ENCODE peak calls at places on chromosomes 16 and 17, in ten cellular contexts. M is HFFc6; X is fibroblast of pulmonary artery; L is progenitor cell of endocrine pancreas; T is stimulated activated CD4-positive, alpha-beta T cell treated with anti-CD3 and anti-CD28 coated beads, Interleukin-15, amount 100 ng/mL, for 24 hours; Y is A549; G is NCI-H1092 treated with DMSO at 0.1 percent for 48 hours; S is NCI-H510A; Q is body of pancreas; C is BE2C. H is an unnamed sample.

GRCh38 chr17:45775576-45776011 is 8.5 kb upstream of the CRHR1 start:
- DNase-seq in M (no peak), X (no peak), L (no peak), T (no peak), Y (no peak), G (peak), S (peak), Q (peak), C (peak), H (no peak)

GRCh38 chr17:31462261-31462660 is 70.8 kb downstream of the RAB11FIP4 start:
- DNase-seq in M (no peak), X (peak), L (no peak), T (no peak), Y (no peak), G (no peak), S (no peak), Q (no peak), C (no peak), H (no peak)

GRCh38 chr17:64470676-64471075 is 21.8 kb downstream of the MILR1 start:
- DNase-seq in M (no peak), X (no peak), L (no peak), T (no peak), Y (no peak), G (no peak), S (no peak), Q (no peak), C (no peak), H (no peak)

GRCh38 chr16:66895697-66895995 is 15.3 kb downstream of the PDP2 start:
- DNase-seq in M (no peak), X (no peak), L (no peak), T (no peak), Y (no peak), G (no peak), S (no peak), Q (no peak), C (no peak), H (no peak)

GRCh38 chr17:57986841-57987581 is 1.0 kb downstream of the VEZF1 start:
- DNase-seq in M (peak), X (peak), L (peak), T (peak), Y (peak), G (no peak), S (no peak), Q (peak), C (no peak), H (peak)

GRCh38 chr17:44539664-44540063 is 17.6 kb upstream of the FZD2 start:
- DNase-seq in M (no peak), X (no peak), L (no peak), T (no peak), Y (no peak), G (no peak), S (no peak), Q (no peak), C (no peak), H (no peak)

GRCh38 chr16:84648595-84649510 is 542 bp downstream of the KLHL36 start:
- DNase-seq in M (no peak), X (no peak), L (peak), T (peak), Y (no peak), G (no peak), S (no peak), Q (peak), C (peak), H (peak)

GRCh38 chr17:14152726-14153125 is 83.4 kb downstream of the COX10 start:
- DNase-seq in M (no peak), X (no peak), L (no peak), T (no peak), Y (no peak), G (no peak), S (no peak), Q (no peak), C (no peak), H (no peak)

GRCh38 chr17:1217030-1217429 is 37.2 kb upstream of the ABR start:
- DNase-seq in M (no peak), X (no peak), L (no peak), T (no peak), Y (no peak), G (no peak), S (no peak), Q (no peak), C (no peak), H (no peak)

GRCh38 chr16:8048433-8048832 is 541.9 kb downstream of the TMEM114 start:
- DNase-seq in M (no peak), X (no peak), L (no peak), T (no peak), Y (no peak), G (no peak), S (no peak), Q (no peak), C (no peak), H (no peak)

GRCh38 chr17:43599835-43600234 is 53.7 kb upstream of the ETV4 start:
- DNase-seq in M (peak), X (peak), L (no peak), T (no peak), Y (peak), G (no peak), S (no peak), Q (no peak), C (no peak), H (peak)

GRCh38 chr17:80789356-80789902 is 202.2 kb upstream of the CHMP6 start:
- DNase-seq in M (peak), X (peak), L (no peak), T (peak), Y (peak), G (peak), S (no peak), Q (no peak), C (peak), H (peak)

GRCh38 chr17:45123930-45124796 is 8.2 kb downstream of the PLCD3 start:
- DNase-seq in M (peak), X (peak), L (no peak), T (peak), Y (peak), G (no peak), S (no peak), Q (no peak), C (peak), H (peak)

GRCh38 chr17:35076874-35077273 is 13.4 kb upstream of the RFFL start:
- DNase-seq in M (no peak), X (no peak), L (no peak), T (no peak), Y (no peak), G (no peak), S (no peak), Q (no peak), C (no peak), H (no peak)

GRCh38 chr17:63972796-63973195 is at the start of gene SCN4A:
- DNase-seq in M (no peak), X (no peak), L (no peak), T (no peak), Y (no peak), G (no peak), S (no peak), Q (no peak), C (no peak), H (no peak)

GRCh38 chr16:52633230-52633629 is 86.3 kb upstream of the TOX3 start:
- DNase-seq in M (no peak), X (no peak), L (no peak), T (no peak), Y (no peak), G (no peak), S (no peak), Q (no peak), C (no peak), H (no peak)

GRCh38 chr17:79498854-79499253 is 112.0 kb downstream of the RBFOX3 start:
- DNase-seq in M (no peak), X (no peak), L (no peak), T (no peak), Y (no peak), G (no peak), S (no peak), Q (no peak), C (no peak), H (no peak)

GRCh38 chr16:7716924-7717323 is 384.3 kb downstream of the RBFOX1 start:
- DNase-seq in M (no peak), X (no peak), L (no peak), T (no peak), Y (no peak), G (no peak), S (no peak), Q (no peak), C (no peak), H (no peak)

GRCh38 chr17:78368854-78369495 is 9.1 kb upstream of the SOCS3 start:
- DNase-seq in M (no peak), X (no peak), L (no peak), T (no peak), Y (no peak), G (no peak), S (no peak), Q (no peak), C (no peak), H (no peak)

GRCh38 chr17:40598021-40598927 is 33.0 kb upstream of the CCR7 start:
- DNase-seq in M (no peak), X (no peak), L (no peak), T (peak), Y (no peak), G (no peak), S (no peak), Q (no peak), C (no peak), H (no peak)